ENCODE peak calls at places on chromosomes 13 and 19, in nine cellular contexts. One of them, this sample, is unnamed.

GRCh38 chr19:12802267-12803106 is 618 bp downstream of the THSD8 start:
- DNase-seq in endothelial cell of umbilical vein: no peak
- DNase-seq in body of pancreas: no peak
- DNase-seq in erythroblast: no peak
- DNase-seq in IMR-90: no peak
- DNase-seq in A549: no peak
- DNase-seq in spleen: no peak
- DNase-seq in testis: no peak
- DNase-seq in ovary: peak
- DNase-seq in this sample: peak

GRCh38 chr13:111123221-111123620 is 8.1 kb downstream of the ARHGEF7 start:
- DNase-seq in A549: no peak
- DNase-seq in testis: no peak
- DNase-seq in IMR-90: no peak
- DNase-seq in body of pancreas: no peak
- DNase-seq in endothelial cell of umbilical vein: no peak
- DNase-seq in erythroblast: no peak
- DNase-seq in ovary: no peak
- DNase-seq in spleen: no peak
- DNase-seq in this sample: no peak

GRCh38 chr19:13153627-13154240 is 3.5 kb downstream of the IER2 start:
- DNase-seq in IMR-90: no peak
- DNase-seq in spleen: peak
- DNase-seq in ovary: peak
- DNase-seq in endothelial cell of umbilical vein: no peak
- DNase-seq in body of pancreas: peak
- DNase-seq in testis: no peak
- DNase-seq in erythroblast: peak
- DNase-seq in A549: no peak
- DNase-seq in this sample: peak

GRCh38 chr19:9909251-9909650 is 27.1 kb downstream of the OLFM2 start:
- DNase-seq in body of pancreas: no peak
- DNase-seq in endothelial cell of umbilical vein: no peak
- DNase-seq in testis: no peak
- DNase-seq in IMR-90: no peak
- DNase-seq in ovary: no peak
- DNase-seq in A549: no peak
- DNase-seq in spleen: no peak
- DNase-seq in erythroblast: no peak
- DNase-seq in this sample: no peak

GRCh38 chr13:110108348-110109139 is 198.4 kb downstream of the COL4A1 start:
- DNase-seq in body of pancreas: peak
- DNase-seq in spleen: no peak
- DNase-seq in erythroblast: peak
- DNase-seq in testis: peak
- DNase-seq in A549: peak
- DNase-seq in IMR-90: peak
- DNase-seq in ovary: peak
- DNase-seq in endothelial cell of umbilical vein: peak
- DNase-seq in this sample: peak

GRCh38 chr19:46378268-46378667 is 31.4 kb downstream of the PPP5C start:
- DNase-seq in body of pancreas: no peak
- DNase-seq in erythroblast: no peak
- DNase-seq in spleen: no peak
- DNase-seq in testis: no peak
- DNase-seq in endothelial cell of umbilical vein: peak
- DNase-seq in IMR-90: peak
- DNase-seq in A549: no peak
- DNase-seq in ovary: no peak
- DNase-seq in this sample: no peak

GRCh38 chr19:28669804-28670203 is 543.1 kb downstream of the UQCRFS1 start:
- DNase-seq in spleen: no peak
- DNase-seq in ovary: no peak
- DNase-seq in IMR-90: no peak
- DNase-seq in A549: no peak
- DNase-seq in erythroblast: no peak
- DNase-seq in testis: no peak
- DNase-seq in body of pancreas: no peak
- DNase-seq in endothelial cell of umbilical vein: no peak
- DNase-seq in this sample: no peak

GRCh38 chr19:31562916-31563626 is 213.8 kb upstream of the TSHZ3 start:
- DNase-seq in erythroblast: no peak
- DNase-seq in IMR-90: no peak
- DNase-seq in endothelial cell of umbilical vein: no peak
- DNase-seq in spleen: no peak
- DNase-seq in A549: no peak
- DNase-seq in body of pancreas: no peak
- DNase-seq in ovary: no peak
- DNase-seq in testis: no peak
- DNase-seq in this sample: no peak

GRCh38 chr13:96003304-96003703 is 49.9 kb downstream of the UGGT2 start:
- DNase-seq in IMR-90: no peak
- DNase-seq in erythroblast: no peak
- DNase-seq in ovary: no peak
- DNase-seq in testis: no peak
- DNase-seq in body of pancreas: no peak
- DNase-seq in spleen: no peak
- DNase-seq in endothelial cell of umbilical vein: peak
- DNase-seq in A549: no peak
- DNase-seq in this sample: no peak

GRCh38 chr13:40812724-40813445 is 23.5 kb downstream of the SLC25A15 start:
- DNase-seq in endothelial cell of umbilical vein: no peak
- DNase-seq in body of pancreas: peak
- DNase-seq in spleen: no peak
- DNase-seq in A549: no peak
- DNase-seq in erythroblast: no peak
- DNase-seq in testis: no peak
- DNase-seq in ovary: no peak
- DNase-seq in IMR-90: peak
- DNase-seq in this sample: no peak

GRCh38 chr13:90443268-90443667 is 904.2 kb upstream of the MIR17HG start:
- DNase-seq in endothelial cell of umbilical vein: no peak
- DNase-seq in testis: no peak
- DNase-seq in spleen: no peak
- DNase-seq in erythroblast: no peak
- DNase-seq in IMR-90: peak
- DNase-seq in A549: no peak
- DNase-seq in body of pancreas: no peak
- DNase-seq in ovary: no peak
- DNase-seq in this sample: no peak

GRCh38 chr13:40982772-40983171 is 36.3 kb downstream of the ELF1 start:
- DNase-seq in spleen: no peak
- DNase-seq in ovary: peak
- DNase-seq in erythroblast: peak
- DNase-seq in testis: peak
- DNase-seq in endothelial cell of umbilical vein: peak
- DNase-seq in IMR-90: peak
- DNase-seq in A549: no peak
- DNase-seq in body of pancreas: no peak
- DNase-seq in this sample: peak

GRCh38 chr19:6402834-6403608 is 10.1 kb upstream of the GTF2F1 start:
- DNase-seq in ovary: no peak
- DNase-seq in erythroblast: no peak
- DNase-seq in endothelial cell of umbilical vein: peak
- DNase-seq in spleen: no peak
- DNase-seq in testis: peak
- DNase-seq in IMR-90: peak
- DNase-seq in A549: no peak
- DNase-seq in body of pancreas: no peak
- DNase-seq in this sample: no peak

GRCh38 chr19:30378701-30379100 is 6.5 kb downstream of the ZNF536 start:
- DNase-seq in testis: no peak
- DNase-seq in body of pancreas: no peak
- DNase-seq in endothelial cell of umbilical vein: no peak
- DNase-seq in spleen: no peak
- DNase-seq in ovary: no peak
- DNase-seq in IMR-90: no peak
- DNase-seq in erythroblast: no peak
- DNase-seq in A549: no peak
- DNase-seq in this sample: no peak

GRCh38 chr13:100977841-100978240 is 303.2 kb upstream of the TMTC4 start:
- DNase-seq in erythroblast: no peak
- DNase-seq in testis: no peak
- DNase-seq in ovary: no peak
- DNase-seq in IMR-90: no peak
- DNase-seq in endothelial cell of umbilical vein: no peak
- DNase-seq in A549: no peak
- DNase-seq in body of pancreas: no peak
- DNase-seq in spleen: no peak
- DNase-seq in this sample: no peak

DNA sequence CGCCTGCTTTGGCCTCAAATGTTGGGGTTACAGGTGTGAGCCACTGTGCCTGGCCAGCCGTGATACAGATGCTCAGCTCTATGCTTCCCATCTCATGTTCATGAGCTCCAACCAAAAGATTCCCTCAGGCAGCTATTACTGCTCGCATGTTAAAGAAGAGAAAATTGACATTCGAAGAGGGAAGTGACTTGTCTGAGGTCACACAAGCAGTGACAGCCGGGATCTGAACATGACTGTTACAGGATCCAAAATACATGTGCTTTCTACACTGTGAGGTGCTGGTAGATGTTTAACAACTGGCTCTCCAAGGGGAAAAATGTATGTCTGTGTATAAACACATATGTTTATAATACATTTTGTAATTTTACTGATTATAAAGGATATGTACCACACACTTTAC is 11.3 kb downstream of the FPR1 start:
- DNase-seq in testis: no peak
- DNase-seq in A549: no peak
- DNase-seq in erythroblast: no peak
- DNase-seq in ovary: no peak
- DNase-seq in endothelial cell of umbilical vein: no peak
- DNase-seq in spleen: no peak
- DNase-seq in body of pancreas: no peak
- DNase-seq in IMR-90: no peak
- DNase-seq in this sample: no peak
- TF ChIP-seq POLR2A in testis: no peak
- TF ChIP-seq POLR2A in A549: no peak
- TF ChIP-seq POLR2A in erythroblast: no peak
- TF ChIP-seq POLR2A in ovary: no peak
- TF ChIP-seq POLR2A in endothelial cell of umbilical vein: no peak
- TF ChIP-seq POLR2A in spleen: no peak
- TF ChIP-seq POLR2A in body of pancreas: no peak
- TF ChIP-seq POLR2A in IMR-90: no peak
- TF ChIP-seq POLR2A in this sample: no peak

GRCh38 chr13:37914781-37915391 is 45.3 kb upstream of the TRPC4 start:
- DNase-seq in A549: no peak
- DNase-seq in body of pancreas: no peak
- DNase-seq in IMR-90: peak
- DNase-seq in ovary: no peak
- DNase-seq in endothelial cell of umbilical vein: peak
- DNase-seq in testis: no peak
- DNase-seq in erythroblast: no peak
- DNase-seq in spleen: no peak
- DNase-seq in this sample: no peak
- TF ChIP-seq POLR2A in A549: no peak
- TF ChIP-seq POLR2A in body of pancreas: no peak
- TF ChIP-seq POLR2A in IMR-90: no peak
- TF ChIP-seq POLR2A in ovary: no peak
- TF ChIP-seq POLR2A in endothelial cell of umbilical vein: no peak
- TF ChIP-seq POLR2A in testis: no peak
- TF ChIP-seq POLR2A in erythroblast: no peak
- TF ChIP-seq POLR2A in spleen: no peak
- TF ChIP-seq POLR2A in this sample: no peak

DNA sequence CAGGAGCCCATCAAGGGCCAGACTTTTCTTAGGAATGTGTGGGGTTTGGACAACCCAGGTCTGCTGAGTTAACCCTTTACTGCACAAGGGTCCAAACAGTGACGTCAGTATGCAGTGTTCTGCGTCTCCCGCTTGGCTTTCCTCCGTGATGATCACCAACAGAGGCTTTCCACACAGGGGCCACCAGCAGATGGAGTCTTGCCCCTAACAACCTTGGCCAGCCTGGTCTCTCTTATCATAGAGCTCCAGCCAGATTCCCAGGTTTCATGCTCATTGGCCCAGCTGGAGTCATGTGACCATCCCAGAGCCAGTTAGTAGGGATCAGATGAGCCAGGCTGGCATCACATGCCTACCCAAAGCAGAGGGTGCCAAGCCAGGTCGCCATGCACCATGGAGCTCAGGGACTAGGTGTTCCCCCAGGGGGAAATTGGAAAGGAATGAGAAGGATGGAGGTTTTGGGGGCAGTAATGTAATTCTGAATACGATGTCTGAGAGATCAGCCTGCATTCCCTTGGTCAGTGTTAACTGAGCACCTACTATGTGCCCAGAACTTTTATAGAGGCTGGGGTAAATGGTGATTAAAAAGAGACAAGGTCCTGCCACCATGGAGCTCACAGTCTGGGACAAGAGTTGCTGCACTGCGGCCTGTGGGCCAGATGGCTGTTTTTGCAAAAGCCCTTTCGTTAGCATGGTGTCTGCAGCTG is 61.2 kb downstream of the MYH14 start:
- DNase-seq in spleen: no peak
- DNase-seq in body of pancreas: no peak
- DNase-seq in IMR-90: no peak
- DNase-seq in A549: peak
- DNase-seq in ovary: no peak
- DNase-seq in erythroblast: peak
- DNase-seq in endothelial cell of umbilical vein: peak
- DNase-seq in testis: no peak
- DNase-seq in this sample: no peak
- TF ChIP-seq POLR2A in spleen: no peak
- TF ChIP-seq POLR2A in body of pancreas: no peak
- TF ChIP-seq POLR2A in IMR-90: no peak
- TF ChIP-seq POLR2A in A549: no peak
- TF ChIP-seq POLR2A in ovary: no peak
- TF ChIP-seq POLR2A in erythroblast: no peak
- TF ChIP-seq POLR2A in endothelial cell of umbilical vein: no peak
- TF ChIP-seq POLR2A in testis: no peak
- TF ChIP-seq POLR2A in this sample: no peak

GRCh38 chr19:40413291-40413994 is at the start of gene PRX:
- DNase-seq in body of pancreas: no peak
- DNase-seq in spleen: no peak
- DNase-seq in erythroblast: no peak
- DNase-seq in testis: no peak
- DNase-seq in A549: no peak
- DNase-seq in IMR-90: no peak
- DNase-seq in ovary: no peak
- DNase-seq in endothelial cell of umbilical vein: no peak
- DNase-seq in this sample: no peak

GRCh38 chr19:40410030-40410389 is 3.2 kb downstream of the PRX start:
- DNase-seq in spleen: no peak
- DNase-seq in A549: no peak
- DNase-seq in endothelial cell of umbilical vein: no peak
- DNase-seq in testis: no peak
- DNase-seq in IMR-90: no peak
- DNase-seq in ovary: no peak
- DNase-seq in body of pancreas: no peak
- DNase-seq in erythroblast: no peak
- DNase-seq in this sample: no peak

GRCh38 chr19:40411958-40412499 is 1.1 kb downstream of the PRX start:
- DNase-seq in A549: no peak
- DNase-seq in endothelial cell of umbilical vein: no peak
- DNase-seq in spleen: no peak
- DNase-seq in body of pancreas: no peak
- DNase-seq in testis: no peak
- DNase-seq in erythroblast: no peak
- DNase-seq in ovary: no peak
- DNase-seq in IMR-90: no peak
- DNase-seq in this sample: no peak

GRCh38 chr19:40412866-40413265 is 312 bp downstream of the PRX start:
- DNase-seq in body of pancreas: no peak
- DNase-seq in spleen: no peak
- DNase-seq in IMR-90: no peak
- DNase-seq in ovary: no peak
- DNase-seq in testis: no peak
- DNase-seq in endothelial cell of umbilical vein: no peak
- DNase-seq in A549: no peak
- DNase-seq in erythroblast: no peak
- DNase-seq in this sample: no peak

GRCh38 chr19:40411125-40411842 is 1.9 kb downstream of the PRX start:
- DNase-seq in endothelial cell of umbilical vein: no peak
- DNase-seq in A549: no peak
- DNase-seq in erythroblast: no peak
- DNase-seq in body of pancreas: no peak
- DNase-seq in spleen: no peak
- DNase-seq in testis: no peak
- DNase-seq in IMR-90: no peak
- DNase-seq in ovary: no peak
- DNase-seq in this sample: no peak
- TF ChIP-seq POLR2A in endothelial cell of umbilical vein: no peak
- TF ChIP-seq POLR2A in A549: no peak
- TF ChIP-seq POLR2A in erythroblast: no peak
- TF ChIP-seq POLR2A in body of pancreas: no peak
- TF ChIP-seq POLR2A in spleen: no peak
- TF ChIP-seq POLR2A in testis: no peak
- TF ChIP-seq POLR2A in IMR-90: no peak
- TF ChIP-seq POLR2A in ovary: no peak
- TF ChIP-seq POLR2A in this sample: no peak